ENCODE peak calls at places on chromosomes 11 and 22, in ten cellular contexts. R is kidney; Q is stomach; Z is IMR-90; S is aorta; T is naive thymus-derived CD4-positive, alpha-beta T cell; N is CD8-positive, alpha-beta memory T cell; Y is mucosa of descending colon; L is CD4-positive, CD25-positive, alpha-beta regulatory T cell; H is prostate gland. C is an unnamed sample.

GRCh38 chr11:99351620-99352019 is 330.9 kb downstream of the CNTN5 start:
- DNase-seq in R (no peak), Q (no peak), Z (peak; percentile 1), S (no peak), T (no peak), N (no peak), Y (no peak), L (no peak), H (no peak), C (no peak)

GRCh38 chr22:35436421-35436820 is 36.5 kb downstream of the MCM5 start:
- DNase-seq in R (peak; percentile 49), Q (no peak), Z (no peak), S (no peak), T (no peak), N (no peak), Y (no peak), L (no peak), H (no peak), C (no peak)

GRCh38 chr22:38049812-38050619 is 7.2 kb upstream of the PICK1 start:
- DNase-seq in R (no peak), Q (no peak), Z (no peak), S (no peak), T (no peak), N (no peak), Y (no peak), L (no peak), H (no peak), C (no peak)

GRCh38 chr22:27985323-27986275 is 66.5 kb upstream of the PITPNB start:
- DNase-seq in R (no peak), Q (peak; percentile 21), Z (no peak), S (no peak), T (no peak), N (no peak), Y (no peak), L (no peak), H (no peak), C (peak; percentile 23)

GRCh38 chr11:79393362-79394043 is 47.3 kb downstream of the TENM4 start:
- DNase-seq in R (no peak), Q (no peak), Z (no peak), S (no peak), T (no peak), N (no peak), Y (no peak), L (no peak), H (no peak), C (no peak)

GRCh38 chr11:109184376-109184775 is 237.6 kb upstream of the C11orf87 start:
- DNase-seq in R (no peak), Q (no peak), Z (no peak), S (no peak), T (no peak), N (no peak), Y (no peak), L (no peak), H (no peak), C (no peak)

GRCh38 chr22:37674951-37675929 is at the start of gene LGALS1:
- DNase-seq in R (peak; percentile 99), Q (peak; percentile 94), Z (peak; percentile 97), S (peak; percentile 98), T (peak; percentile 53), N (peak; percentile 78), Y (peak; percentile 96), L (peak; percentile 56), H (peak; percentile 91), C (peak; percentile 94)

GRCh38 chr22:37480387-37481346 is 5.5 kb downstream of the MFNG start:
- DNase-seq in R (no peak), Q (no peak), Z (no peak), S (no peak), T (no peak), N (no peak), Y (no peak), L (no peak), H (no peak), C (no peak)

GRCh38 chr11:32328392-32328791 is 106.9 kb downstream of the WT1 start:
- DNase-seq in R (no peak), Q (no peak), Z (no peak), S (no peak), T (no peak), N (no peak), Y (no peak), L (no peak), H (no peak), C (no peak)

GRCh38 chr11:93123351-93123898 is 74.4 kb downstream of the SLC36A4 start:
- DNase-seq in R (no peak), Q (peak; percentile 86), Z (peak; percentile 54), S (no peak), T (no peak), N (no peak), Y (peak; percentile 68), L (no peak), H (no peak), C (no peak)

GRCh38 chr11:75792997-75793800 is 21.8 kb upstream of the UVRAG start:
- DNase-seq in R (peak; percentile 49), Q (no peak), Z (no peak), S (peak; percentile 17), T (no peak), N (no peak), Y (no peak), L (no peak), H (no peak), C (peak; percentile 90)

GRCh38 chr11:70547821-70548670 is 149.7 kb downstream of the CTTN start:
- DNase-seq in R (peak; percentile 18), Q (peak; percentile 48), Z (no peak), S (peak; percentile 21), T (no peak), N (peak; percentile 25), Y (peak; percentile 47), L (no peak), H (no peak), C (no peak)

GRCh38 chr11:36012410-36012809 is 68.5 kb downstream of the LDLRAD3 start:
- DNase-seq in R (no peak), Q (no peak), Z (peak; percentile 56), S (no peak), T (no peak), N (no peak), Y (no peak), L (no peak), H (no peak), C (no peak)
- H3K4me1 ChIP-seq in R (no peaks in the 10 kb centered on the region), Q (peaks cover 8% of the 10 kb centered on the region), Z (peaks cover 14% of the 10 kb centered on the region), S (peaks cover 10% of the 10 kb centered on the region), T (no peaks in the 10 kb centered on the region), N (no peaks in the 10 kb centered on the region), Y (no peaks in the 10 kb centered on the region), L (no peaks in the 10 kb centered on the region), H (peaks cover 24% of the 10 kb centered on the region), C (no peaks in the 10 kb centered on the region)

DNA sequence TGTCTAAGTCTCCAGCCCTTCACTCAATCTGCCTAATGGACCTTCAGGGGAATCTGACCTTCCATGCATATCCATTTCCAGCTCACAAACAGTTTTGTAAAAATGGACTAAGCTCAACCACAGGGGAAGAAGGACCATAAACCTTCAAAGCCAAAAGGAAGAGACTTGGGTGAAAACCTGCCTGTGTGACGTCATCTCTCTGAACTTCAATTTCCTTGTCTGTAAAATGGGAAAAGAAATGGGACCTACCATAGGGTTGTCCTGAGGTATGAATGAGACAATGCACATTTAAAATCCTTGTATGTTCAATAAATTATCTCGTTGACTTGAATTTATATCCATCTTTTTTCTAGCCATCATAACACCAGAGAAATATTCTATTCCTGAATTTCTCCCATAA is 370.7 kb downstream of the INSC start:
- DNase-seq in R (no peak), Q (no peak), Z (no peak), S (no peak), T (no peak), N (no peak), Y (no peak), L (no peak), H (no peak), C (no peak)
- H3K4me1 ChIP-seq in R (no peaks in the 10 kb centered on the region), Q (no peaks in the 10 kb centered on the region), Z (no peaks in the 10 kb centered on the region), S (no peaks in the 10 kb centered on the region), T (no peaks in the 10 kb centered on the region), N (no peaks in the 10 kb centered on the region), Y (no peaks in the 10 kb centered on the region), L (no peaks in the 10 kb centered on the region), H (no peaks in the 10 kb centered on the region), C (peaks cover 13% of the 10 kb centered on the region)

GRCh38 chr11:72740060-72740424 is 12.2 kb downstream of the ARAP1 start:
- DNase-seq in R (peak; percentile 40), Q (no peak), Z (no peak), S (no peak), T (no peak), N (no peak), Y (no peak), L (no peak), H (no peak), C (no peak)

GRCh38 chr11:72741429-72741833 is 10.8 kb downstream of the ARAP1 start:
- DNase-seq in R (peak; percentile 78), Q (no peak), Z (no peak), S (peak; percentile 85), T (no peak), N (no peak), Y (peak; percentile 75), L (no peak), H (no peak), C (peak; percentile 69)

GRCh38 chr11:72739240-72740059 is 12.8 kb downstream of the ARAP1 start:
- DNase-seq in R (peak; percentile 66), Q (no peak), Z (no peak), S (no peak), T (no peak), N (no peak), Y (peak; percentile 51), L (no peak), H (no peak), C (no peak)

GRCh38 chr11:72741849-72742521 is 10.2 kb downstream of the ARAP1 start:
- DNase-seq in R (peak; percentile 63), Q (no peak), Z (peak; percentile 29), S (no peak), T (no peak), N (no peak), Y (peak; percentile 52), L (no peak), H (no peak), C (no peak)

DNA sequence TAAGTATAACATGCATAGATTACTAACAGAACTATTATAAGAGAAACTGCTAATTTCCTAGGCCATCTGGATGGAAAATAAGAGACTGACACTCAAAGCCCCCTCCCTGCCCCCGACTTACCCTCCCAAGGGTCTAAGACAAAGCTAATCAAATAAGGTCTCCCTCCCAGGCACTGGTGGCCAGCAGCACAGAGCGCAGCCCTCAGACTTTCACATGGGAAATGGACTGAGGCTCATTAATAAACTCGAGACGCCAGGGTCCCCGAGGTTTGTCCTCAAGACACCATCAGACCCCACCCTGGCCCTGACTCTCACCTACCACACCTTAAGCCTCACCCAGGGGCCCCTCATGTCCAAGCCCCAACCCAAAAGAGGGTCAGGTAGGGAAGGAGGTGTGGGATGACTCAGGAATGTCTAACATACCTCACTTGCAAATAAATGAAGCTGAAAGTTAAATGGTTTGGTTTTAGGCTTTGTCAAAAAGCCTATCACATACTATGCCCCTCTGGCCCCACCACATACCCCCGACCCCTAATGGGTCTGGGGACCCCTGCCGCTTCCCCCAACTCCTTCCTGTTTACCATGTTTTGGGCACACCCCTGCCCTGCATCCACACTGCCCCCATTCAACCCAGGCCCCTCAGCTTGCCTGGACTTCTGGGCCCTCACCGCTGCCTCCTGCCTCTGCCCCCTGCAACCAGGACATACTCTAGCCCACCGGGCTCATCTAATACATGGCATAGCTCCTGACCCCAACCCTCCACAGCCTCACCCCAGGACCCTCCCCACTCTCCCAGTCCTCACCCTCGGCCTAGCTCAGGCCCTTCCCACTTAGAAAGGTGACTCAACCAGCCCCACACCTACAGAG is 11.4 kb downstream of the ARAP1 start:
- DNase-seq in R (peak; percentile 45), Q (no peak), Z (no peak), S (no peak), T (no peak), N (no peak), Y (peak; percentile 22), L (no peak), H (no peak), C (no peak)
- H3K4me1 ChIP-seq in R (peaks cover 7% of the 10 kb centered on the region), Q (no peaks in the 10 kb centered on the region), Z (peaks cover 32% of the 10 kb centered on the region), S (peaks cover 2% of the 10 kb centered on the region), T (peaks cover 43% of the 10 kb centered on the region), N (peaks cover 88% of the 10 kb centered on the region), Y (peaks cover 16% of the 10 kb centered on the region), L (peaks cover 78% of the 10 kb centered on the region), H (no peaks in the 10 kb centered on the region), C (no peaks in the 10 kb centered on the region)

GRCh38 chr11:19672591-19673206 is 39.9 kb upstream of the NAV2 start:
- DNase-seq in R (no peak), Q (no peak), Z (no peak), S (no peak), T (no peak), N (no peak), Y (no peak), L (no peak), H (peak; percentile 56), C (no peak)
- H3K4me1 ChIP-seq in R (no peaks in the 10 kb centered on the region), Q (peaks cover 18% of the 10 kb centered on the region), Z (peaks cover 16% of the 10 kb centered on the region), S (peaks cover 9% of the 10 kb centered on the region), T (no peaks in the 10 kb centered on the region), N (no peaks in the 10 kb centered on the region), Y (peaks cover 5% of the 10 kb centered on the region), L (no peaks in the 10 kb centered on the region), H (no peaks in the 10 kb centered on the region), C (no peaks in the 10 kb centered on the region)